ENCODE peak calls at places on chromosomes 11 and 22, in six cellular contexts. One of them, this sample, is unnamed.
A peak's percentile ranks its signal among the peaks of the same experiment; 100 is the strongest.

GRCh38 chr22:47690586-47690985 is 928.1 kb downstream of the TBC1D22A start:
- DNase-seq in lower lobe of right lung: no peak
- DNase-seq in psoas muscle: no peak
- DNase-seq in SK-N-MC: no peak
- DNase-seq in H1: no peak
- DNase-seq in right atrium auricular region: no peak
- DNase-seq in this sample: no peak

GRCh38 chr11:101442171-101442570 is 141.6 kb downstream of the TRPC6 start:
- DNase-seq in lower lobe of right lung: no peak
- DNase-seq in psoas muscle: no peak
- DNase-seq in SK-N-MC: no peak
- DNase-seq in H1: no peak
- DNase-seq in right atrium auricular region: no peak
- DNase-seq in this sample: no peak

GRCh38 chr22:41256898-41257260 is 16.1 kb upstream of the CHADL start:
- DNase-seq in lower lobe of right lung: no peak
- DNase-seq in psoas muscle: no peak
- DNase-seq in SK-N-MC: no peak
- DNase-seq in H1: no peak
- DNase-seq in right atrium auricular region: no peak
- DNase-seq in this sample: no peak

GRCh38 chr22:19874307-19875060 is 19.8 kb upstream of the GNB1L start:
- DNase-seq in lower lobe of right lung: peak; percentile 90
- DNase-seq in psoas muscle: peak; percentile 47
- DNase-seq in SK-N-MC: no peak
- DNase-seq in H1: no peak
- DNase-seq in right atrium auricular region: no peak
- DNase-seq in this sample: no peak

GRCh38 chr11:129734654-129735053 is 81.0 kb upstream of the TMEM45B start:
- DNase-seq in lower lobe of right lung: no peak
- DNase-seq in psoas muscle: no peak
- DNase-seq in SK-N-MC: no peak
- DNase-seq in H1: no peak
- DNase-seq in right atrium auricular region: no peak
- DNase-seq in this sample: no peak

GRCh38 chr22:22508274-22509176 is at the start of gene ZNF280B:
- DNase-seq in lower lobe of right lung: peak; percentile 76
- DNase-seq in psoas muscle: peak; percentile 73
- DNase-seq in SK-N-MC: no peak
- DNase-seq in H1: peak; percentile 9
- DNase-seq in right atrium auricular region: no peak
- DNase-seq in this sample: no peak

GRCh38 chr22:36237462-36238347 is 1.6 kb downstream of the APOL2 start:
- DNase-seq in lower lobe of right lung: no peak
- DNase-seq in psoas muscle: no peak
- DNase-seq in SK-N-MC: no peak
- DNase-seq in H1: no peak
- DNase-seq in right atrium auricular region: no peak
- DNase-seq in this sample: no peak

GRCh38 chr11:100739636-100740035 is 52.5 kb downstream of the ARHGAP42 start:
- DNase-seq in lower lobe of right lung: no peak
- DNase-seq in psoas muscle: no peak
- DNase-seq in SK-N-MC: no peak
- DNase-seq in H1: no peak
- DNase-seq in right atrium auricular region: no peak
- DNase-seq in this sample: peak; percentile 64

GRCh38 chr11:9669954-9670353 is 6.1 kb downstream of the SWAP70 start:
- DNase-seq in lower lobe of right lung: no peak
- DNase-seq in psoas muscle: no peak
- DNase-seq in SK-N-MC: no peak
- DNase-seq in H1: no peak
- DNase-seq in right atrium auricular region: no peak
- DNase-seq in this sample: no peak

GRCh38 chr22:37604875-37605274 is 3.8 kb upstream of the GGA1 start:
- DNase-seq in lower lobe of right lung: no peak
- DNase-seq in psoas muscle: no peak
- DNase-seq in SK-N-MC: no peak
- DNase-seq in H1: no peak
- DNase-seq in right atrium auricular region: no peak
- DNase-seq in this sample: no peak

GRCh38 chr11:1401656-1402221 is 12.0 kb downstream of the BRSK2 start:
- DNase-seq in lower lobe of right lung: peak; percentile 72
- DNase-seq in psoas muscle: peak; percentile 81
- DNase-seq in SK-N-MC: no peak
- DNase-seq in H1: no peak
- DNase-seq in right atrium auricular region: no peak
- DNase-seq in this sample: no peak

GRCh38 chr11:9057032-9057431 is 34.4 kb downstream of the SCUBE2 start:
- DNase-seq in lower lobe of right lung: no peak
- DNase-seq in psoas muscle: no peak
- DNase-seq in SK-N-MC: no peak
- DNase-seq in H1: no peak
- DNase-seq in right atrium auricular region: no peak
- DNase-seq in this sample: no peak

GRCh38 chr11:106495046-106495445 is 417.6 kb downstream of the AASDHPPT start:
- DNase-seq in lower lobe of right lung: no peak
- DNase-seq in psoas muscle: no peak
- DNase-seq in SK-N-MC: no peak
- DNase-seq in H1: no peak
- DNase-seq in right atrium auricular region: no peak
- DNase-seq in this sample: peak; percentile 84

GRCh38 chr22:49924113-49924833 is 5.8 kb downstream of the CRELD2 start:
- DNase-seq in lower lobe of right lung: no peak
- DNase-seq in psoas muscle: no peak
- DNase-seq in SK-N-MC: no peak
- DNase-seq in H1: no peak
- DNase-seq in right atrium auricular region: no peak
- DNase-seq in this sample: no peak

GRCh38 chr11:9574556-9574805 is 1.0 kb downstream of the WEE1 start:
- DNase-seq in lower lobe of right lung: peak; percentile 70
- DNase-seq in psoas muscle: peak; percentile 66
- DNase-seq in SK-N-MC: no peak
- DNase-seq in H1: no peak
- DNase-seq in right atrium auricular region: no peak
- DNase-seq in this sample: no peak

GRCh38 chr22:20231499-20232236 is 36.5 kb downstream of the RTN4R start:
- DNase-seq in lower lobe of right lung: no peak
- DNase-seq in psoas muscle: no peak
- DNase-seq in SK-N-MC: no peak
- DNase-seq in H1: no peak
- DNase-seq in right atrium auricular region: no peak
- DNase-seq in this sample: no peak

GRCh38 chr11:20634044-20634443 is 34.6 kb downstream of the SLC6A5 start:
- DNase-seq in lower lobe of right lung: no peak
- DNase-seq in psoas muscle: no peak
- DNase-seq in SK-N-MC: no peak
- DNase-seq in H1: no peak
- DNase-seq in right atrium auricular region: no peak
- DNase-seq in this sample: no peak

GRCh38 chr11:122676638-122677037 is 21.1 kb downstream of the UBASH3B start:
- DNase-seq in lower lobe of right lung: no peak
- DNase-seq in psoas muscle: no peak
- DNase-seq in SK-N-MC: no peak
- DNase-seq in H1: no peak
- DNase-seq in right atrium auricular region: no peak
- DNase-seq in this sample: no peak

GRCh38 chr22:19873960-19874306 is 19.3 kb upstream of the GNB1L start:
- DNase-seq in lower lobe of right lung: peak; percentile 38
- DNase-seq in psoas muscle: no peak
- DNase-seq in SK-N-MC: no peak
- DNase-seq in H1: no peak
- DNase-seq in right atrium auricular region: no peak
- DNase-seq in this sample: no peak

GRCh38 chr11:63614136-63614664 is at the start of gene PLAAT3:
- DNase-seq in lower lobe of right lung: peak; percentile 93
- DNase-seq in psoas muscle: peak; percentile 89
- DNase-seq in SK-N-MC: no peak
- DNase-seq in H1: peak; percentile 44
- DNase-seq in right atrium auricular region: peak; percentile 87
- DNase-seq in this sample: no peak

GRCh38 chr22:33034753-33035152 is 23.4 kb downstream of the SYN3 start:
- DNase-seq in lower lobe of right lung: no peak
- DNase-seq in psoas muscle: no peak
- DNase-seq in SK-N-MC: no peak
- DNase-seq in H1: no peak
- DNase-seq in right atrium auricular region: peak; percentile 16
- DNase-seq in this sample: no peak

DNA sequence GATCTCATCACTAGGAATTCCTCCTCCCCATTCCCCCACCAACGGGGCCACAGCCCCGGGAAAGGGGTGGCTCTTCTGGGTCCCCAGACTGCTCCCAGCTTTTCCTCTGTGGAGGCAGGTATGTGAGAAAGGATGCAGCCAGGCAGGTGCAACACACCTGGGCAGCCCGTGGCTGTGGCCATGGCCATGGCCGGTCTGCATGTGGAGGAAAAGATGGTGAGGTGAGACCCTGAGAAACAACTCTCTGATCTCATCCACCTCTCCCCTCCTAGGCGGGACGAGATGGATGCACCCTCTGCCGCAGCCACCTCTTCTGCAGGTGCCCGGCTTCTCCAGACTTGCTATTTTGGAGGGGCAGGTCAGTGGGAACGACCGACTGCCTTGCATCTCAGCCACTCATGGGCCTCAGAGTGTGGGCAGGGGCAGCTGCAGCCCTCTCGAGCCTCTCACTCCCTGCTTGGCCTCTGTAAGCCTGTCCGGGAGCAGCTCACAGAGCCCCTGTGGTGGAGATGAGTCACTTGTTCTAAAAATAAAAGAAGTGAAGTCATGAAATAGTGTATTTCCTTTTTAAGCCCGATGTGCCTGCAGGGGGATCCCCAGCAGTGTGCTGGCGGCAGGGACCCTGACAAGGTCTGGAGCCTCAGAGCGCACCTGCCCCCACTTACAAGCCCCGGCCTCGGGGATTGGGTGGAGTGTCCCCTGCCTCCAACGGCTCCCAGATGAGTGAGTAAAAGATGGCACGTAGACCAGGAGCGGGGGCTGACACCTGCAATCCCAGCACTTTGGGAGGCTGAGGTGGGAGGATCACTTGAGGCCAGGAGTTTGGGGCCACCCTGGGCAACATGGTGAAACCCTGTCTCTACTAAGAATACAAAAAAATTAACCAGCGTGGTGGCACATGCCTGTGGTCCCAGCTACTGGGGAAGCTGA is 10.7 kb downstream of the SMIM38 start:
- DNase-seq in lower lobe of right lung: no peak
- DNase-seq in psoas muscle: no peak
- DNase-seq in SK-N-MC: peak; percentile 37
- DNase-seq in H1: peak; percentile 61
- DNase-seq in right atrium auricular region: no peak
- DNase-seq in this sample: peak; percentile 30
- H3K4me3 ChIP-seq in lower lobe of right lung: no peak overlapping the region
- H3K4me3 ChIP-seq in psoas muscle: no peak overlapping the region
- H3K4me3 ChIP-seq in SK-N-MC: peak overlapping the region; percentile 4
- H3K4me3 ChIP-seq in H1: no peak overlapping the region
- H3K4me3 ChIP-seq in right atrium auricular region: no peak overlapping the region
- H3K4me3 ChIP-seq in this sample: no peak overlapping the region

DNA sequence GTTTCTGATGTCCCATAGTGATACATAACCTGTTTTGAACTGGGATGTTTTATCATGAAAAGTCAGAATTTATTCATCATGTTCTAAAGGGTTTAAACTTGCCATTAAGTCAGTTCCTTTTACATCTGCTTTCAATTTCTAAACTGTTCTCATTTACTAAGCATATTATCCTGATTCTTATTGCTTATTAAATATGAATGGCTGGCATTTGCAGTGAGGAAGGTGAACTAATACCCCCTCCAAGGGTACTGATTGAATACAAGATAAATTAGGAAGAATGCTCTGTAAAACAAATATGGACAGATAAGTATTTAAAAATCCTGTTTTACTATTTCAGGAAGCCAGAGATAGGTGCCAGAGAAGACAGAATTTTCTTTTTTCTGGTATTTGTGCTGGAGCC is 70.8 kb upstream of the HORMAD2 start:
- DNase-seq in lower lobe of right lung: no peak
- DNase-seq in psoas muscle: no peak
- DNase-seq in SK-N-MC: no peak
- DNase-seq in H1: no peak
- DNase-seq in right atrium auricular region: no peak
- DNase-seq in this sample: no peak
- H3K36me3 ChIP-seq in lower lobe of right lung: peaks cover 93% of the 10 kb centered on the region
- H3K36me3 ChIP-seq in psoas muscle: peaks cover 7% of the 10 kb centered on the region
- H3K36me3 ChIP-seq in SK-N-MC: peaks cover 5% of the 10 kb centered on the region
- H3K36me3 ChIP-seq in H1: peaks cover 28% of the 10 kb centered on the region
- H3K36me3 ChIP-seq in right atrium auricular region: peaks cover 62% of the 10 kb centered on the region
- H3K36me3 ChIP-seq in this sample: peaks cover 4% of the 10 kb centered on the region

DNA sequence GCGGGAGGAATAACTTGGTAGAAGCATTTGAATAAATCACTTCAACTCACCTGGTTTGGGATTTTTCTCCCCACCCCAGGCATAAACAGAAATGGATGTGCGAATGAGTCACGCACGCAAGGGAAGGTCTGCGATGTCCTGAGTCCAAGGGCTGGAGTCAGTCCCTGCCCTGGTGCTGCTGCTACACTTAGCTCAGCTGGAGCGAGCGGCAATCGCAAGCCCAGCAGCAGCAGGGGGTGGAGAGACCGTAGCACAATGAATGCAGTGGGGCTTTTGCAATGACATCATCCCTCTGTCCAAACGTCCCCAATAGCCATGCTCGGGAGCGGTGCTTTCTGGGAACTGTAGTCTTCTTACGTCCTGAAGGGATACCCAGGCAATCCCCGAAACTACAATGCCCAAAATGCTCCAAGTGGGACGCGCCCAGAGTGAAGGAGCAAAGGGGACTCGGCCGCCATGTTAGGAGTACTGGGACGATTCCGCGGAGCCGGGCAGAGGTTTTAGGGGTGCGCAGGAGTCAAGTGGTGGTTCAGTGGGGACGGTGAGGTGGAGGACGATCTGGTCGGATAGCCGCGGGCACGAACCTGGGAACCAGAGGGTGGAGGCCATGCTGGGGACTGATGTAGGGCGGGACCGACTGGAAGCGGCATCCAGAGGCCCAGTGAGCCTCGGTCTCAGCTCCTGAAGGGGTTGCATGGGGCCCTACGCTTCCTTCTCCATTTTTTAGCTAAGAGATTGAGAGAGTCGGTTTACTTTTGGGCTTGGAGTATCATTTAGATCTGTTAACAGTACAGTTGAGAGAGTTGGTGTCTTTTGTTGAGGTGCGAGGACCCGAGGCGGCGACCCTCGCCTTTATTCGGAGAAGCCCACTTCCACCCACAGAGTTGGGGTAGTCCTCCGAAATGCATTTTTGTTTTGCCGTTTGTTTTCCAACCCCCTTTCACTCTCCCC is at the start of gene RAB30:
- DNase-seq in lower lobe of right lung: peak; percentile 94
- DNase-seq in psoas muscle: peak; percentile 97
- DNase-seq in SK-N-MC: peak; percentile 98
- DNase-seq in H1: peak; percentile 96
- DNase-seq in right atrium auricular region: peak; percentile 99
- DNase-seq in this sample: peak; percentile 99
- H3K4me3 ChIP-seq in lower lobe of right lung: peak within 1 kb of the TSS; percentile 79
- H3K4me3 ChIP-seq in psoas muscle: peak within 1 kb of the TSS; percentile 68
- H3K4me3 ChIP-seq in SK-N-MC: peak within 1 kb of the TSS; percentile 93
- H3K4me3 ChIP-seq in H1: peak within 1 kb of the TSS; percentile 94
- H3K4me3 ChIP-seq in right atrium auricular region: peak within 1 kb of the TSS; percentile 85
- H3K4me3 ChIP-seq in this sample: peak within 1 kb of the TSS; percentile 85

DNA sequence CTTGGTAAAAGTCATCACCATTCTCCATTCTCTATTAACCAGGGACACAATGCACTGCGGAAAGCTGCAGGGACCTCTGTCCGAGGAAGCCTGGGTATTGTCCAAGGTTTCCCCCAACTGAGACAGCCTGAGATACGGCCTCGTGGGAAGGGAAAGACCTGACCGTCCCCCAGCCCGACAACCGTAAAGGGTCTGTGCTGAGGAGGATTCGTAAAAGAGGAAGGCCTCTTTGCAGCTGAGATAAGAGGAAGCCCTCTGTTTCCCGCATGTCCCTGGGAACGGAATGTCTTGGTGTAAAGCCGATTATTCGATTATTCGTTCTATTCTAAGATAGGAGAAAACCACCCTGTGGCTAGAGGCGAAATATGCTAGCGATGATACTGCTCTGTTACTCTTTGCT is 5.3 kb downstream of the BET1L start:
- DNase-seq in lower lobe of right lung: peak; percentile 12
- DNase-seq in psoas muscle: no peak
- DNase-seq in SK-N-MC: no peak
- DNase-seq in H1: no peak
- DNase-seq in right atrium auricular region: peak; percentile 32
- DNase-seq in this sample: no peak
- H3K36me3 ChIP-seq in lower lobe of right lung: peaks cover 45% of the 10 kb centered on the region
- H3K36me3 ChIP-seq in psoas muscle: no peaks in the 10 kb centered on the region
- H3K36me3 ChIP-seq in SK-N-MC: peaks cover 3% of the 10 kb centered on the region
- H3K36me3 ChIP-seq in H1: peaks cover 10% of the 10 kb centered on the region
- H3K36me3 ChIP-seq in right atrium auricular region: peaks cover 36% of the 10 kb centered on the region
- H3K36me3 ChIP-seq in this sample: no peaks in the 10 kb centered on the region